ENCODE peak calls at places on chromosomes 11 and 22, in six cellular contexts. One of them, this sample, is unnamed.

GRCh38 chr11:19976281-19976941 is 183.9 kb downstream of the DBX1 start:
- DNase-seq in HFFc6: no peak
- DNase-seq in endothelial cell: no peak
- DNase-seq in CD8-positive, alpha-beta T cell: no peak
- DNase-seq in dorsolateral prefrontal cortex: no peak
- DNase-seq in breast epithelium: no peak
- DNase-seq in this sample: no peak

GRCh38 chr22:49087716-49088660 is 739.7 kb downstream of the BRD1 start:
- DNase-seq in HFFc6: no peak
- DNase-seq in endothelial cell: no peak
- DNase-seq in CD8-positive, alpha-beta T cell: no peak
- DNase-seq in dorsolateral prefrontal cortex: no peak
- DNase-seq in breast epithelium: no peak
- DNase-seq in this sample: no peak

GRCh38 chr11:66473608-66474525 is 6.4 kb upstream of the DPP3 start:
- DNase-seq in HFFc6: no peak
- DNase-seq in endothelial cell: no peak
- DNase-seq in CD8-positive, alpha-beta T cell: no peak
- DNase-seq in dorsolateral prefrontal cortex: no peak
- DNase-seq in breast epithelium: no peak
- DNase-seq in this sample: no peak

GRCh38 chr11:46382644-46383403 is 1.4 kb downstream of the MDK start:
- DNase-seq in HFFc6: peak; percentile 32
- DNase-seq in endothelial cell: peak; percentile 68
- DNase-seq in CD8-positive, alpha-beta T cell: no peak
- DNase-seq in dorsolateral prefrontal cortex: no peak
- DNase-seq in breast epithelium: no peak
- DNase-seq in this sample: no peak

GRCh38 chr11:4467811-4468606 is 14.4 kb upstream of the OR52K1 start:
- DNase-seq in HFFc6: no peak
- DNase-seq in endothelial cell: no peak
- DNase-seq in CD8-positive, alpha-beta T cell: no peak
- DNase-seq in dorsolateral prefrontal cortex: no peak
- DNase-seq in breast epithelium: no peak
- DNase-seq in this sample: no peak

GRCh38 chr11:24386551-24387404 is 110.1 kb upstream of the LUZP2 start:
- DNase-seq in HFFc6: peak; percentile 25
- DNase-seq in endothelial cell: peak; percentile 8
- DNase-seq in CD8-positive, alpha-beta T cell: no peak
- DNase-seq in dorsolateral prefrontal cortex: no peak
- DNase-seq in breast epithelium: no peak
- DNase-seq in this sample: no peak

GRCh38 chr22:32546935-32547334 is 72.3 kb downstream of the FBXO7 start:
- DNase-seq in HFFc6: no peak
- DNase-seq in endothelial cell: no peak
- DNase-seq in CD8-positive, alpha-beta T cell: no peak
- DNase-seq in dorsolateral prefrontal cortex: no peak
- DNase-seq in breast epithelium: no peak
- DNase-seq in this sample: no peak

GRCh38 chr11:57260937-57261783 is 24.1 kb upstream of the APLNR start:
- DNase-seq in HFFc6: no peak
- DNase-seq in endothelial cell: no peak
- DNase-seq in CD8-positive, alpha-beta T cell: no peak
- DNase-seq in dorsolateral prefrontal cortex: no peak
- DNase-seq in breast epithelium: no peak
- DNase-seq in this sample: no peak

GRCh38 chr11:1760351-1761109 is 3.2 kb downstream of the CTSD start:
- DNase-seq in HFFc6: peak; percentile 67
- DNase-seq in endothelial cell: no peak
- DNase-seq in CD8-positive, alpha-beta T cell: no peak
- DNase-seq in dorsolateral prefrontal cortex: peak; percentile 94
- DNase-seq in breast epithelium: no peak
- DNase-seq in this sample: no peak

GRCh38 chr22:50444663-50445062 is 30.2 kb downstream of the SBF1 start:
- DNase-seq in HFFc6: peak; percentile 73
- DNase-seq in endothelial cell: no peak
- DNase-seq in CD8-positive, alpha-beta T cell: no peak
- DNase-seq in dorsolateral prefrontal cortex: no peak
- DNase-seq in breast epithelium: no peak
- DNase-seq in this sample: no peak

GRCh38 chr22:41524809-41525449 is 19.3 kb downstream of the POLR3H start:
- DNase-seq in HFFc6: no peak
- DNase-seq in endothelial cell: no peak
- DNase-seq in CD8-positive, alpha-beta T cell: peak; percentile 52
- DNase-seq in dorsolateral prefrontal cortex: no peak
- DNase-seq in breast epithelium: no peak
- DNase-seq in this sample: no peak

GRCh38 chr11:31807791-31808074 is 3.4 kb downstream of the PAX6 start:
- DNase-seq in HFFc6: no peak
- DNase-seq in endothelial cell: no peak
- DNase-seq in CD8-positive, alpha-beta T cell: no peak
- DNase-seq in dorsolateral prefrontal cortex: no peak
- DNase-seq in breast epithelium: no peak
- DNase-seq in this sample: no peak

GRCh38 chr11:115678942-115679341 is 174.7 kb upstream of the CADM1 start:
- DNase-seq in HFFc6: no peak
- DNase-seq in endothelial cell: peak; percentile 53
- DNase-seq in CD8-positive, alpha-beta T cell: no peak
- DNase-seq in dorsolateral prefrontal cortex: no peak
- DNase-seq in breast epithelium: no peak
- DNase-seq in this sample: no peak

GRCh38 chr11:116598556-116598955 is 174.2 kb downstream of the BUD13 start:
- DNase-seq in HFFc6: no peak
- DNase-seq in endothelial cell: no peak
- DNase-seq in CD8-positive, alpha-beta T cell: no peak
- DNase-seq in dorsolateral prefrontal cortex: no peak
- DNase-seq in breast epithelium: no peak
- DNase-seq in this sample: no peak

GRCh38 chr11:61173456-61173855 is 12.2 kb upstream of the VPS37C start:
- DNase-seq in HFFc6: peak; percentile 39
- DNase-seq in endothelial cell: no peak
- DNase-seq in CD8-positive, alpha-beta T cell: no peak
- DNase-seq in dorsolateral prefrontal cortex: no peak
- DNase-seq in breast epithelium: no peak
- DNase-seq in this sample: no peak

GRCh38 chr11:10918698-10919097 is 60.8 kb upstream of the ZBED5 start:
- DNase-seq in HFFc6: no peak
- DNase-seq in endothelial cell: no peak
- DNase-seq in CD8-positive, alpha-beta T cell: no peak
- DNase-seq in dorsolateral prefrontal cortex: no peak
- DNase-seq in breast epithelium: no peak
- DNase-seq in this sample: no peak

GRCh38 chr11:1302041-1302460 is 7.4 kb downstream of the TOLLIP start:
- DNase-seq in HFFc6: no peak
- DNase-seq in endothelial cell: no peak
- DNase-seq in CD8-positive, alpha-beta T cell: no peak
- DNase-seq in dorsolateral prefrontal cortex: no peak
- DNase-seq in breast epithelium: no peak
- DNase-seq in this sample: no peak

GRCh38 chr22:36938028-36938425 is 24.6 kb downstream of the CSF2RB start:
- DNase-seq in HFFc6: no peak
- DNase-seq in endothelial cell: no peak
- DNase-seq in CD8-positive, alpha-beta T cell: no peak
- DNase-seq in dorsolateral prefrontal cortex: no peak
- DNase-seq in breast epithelium: no peak
- DNase-seq in this sample: no peak

GRCh38 chr11:65013692-65014145 is 241 bp upstream of the ARL2 start:
- DNase-seq in HFFc6: peak; percentile 80
- DNase-seq in endothelial cell: peak; percentile 93
- DNase-seq in CD8-positive, alpha-beta T cell: peak; percentile 80
- DNase-seq in dorsolateral prefrontal cortex: peak; percentile 96
- DNase-seq in breast epithelium: peak; percentile 80
- DNase-seq in this sample: no peak

GRCh38 chr11:131033151-131033651 is 116.9 kb upstream of the SNX19 start:
- DNase-seq in HFFc6: peak; percentile 90
- DNase-seq in endothelial cell: no peak
- DNase-seq in CD8-positive, alpha-beta T cell: no peak
- DNase-seq in dorsolateral prefrontal cortex: peak; percentile 51
- DNase-seq in breast epithelium: no peak
- DNase-seq in this sample: no peak

GRCh38 chr11:40567392-40567791 is 892.1 kb downstream of the LRRC4C start:
- DNase-seq in HFFc6: no peak
- DNase-seq in endothelial cell: no peak
- DNase-seq in CD8-positive, alpha-beta T cell: no peak
- DNase-seq in dorsolateral prefrontal cortex: no peak
- DNase-seq in breast epithelium: no peak
- DNase-seq in this sample: no peak

GRCh38 chr22:46057206-46057605 is 80.2 kb upstream of the WNT7B start:
- DNase-seq in HFFc6: no peak
- DNase-seq in endothelial cell: no peak
- DNase-seq in CD8-positive, alpha-beta T cell: no peak
- DNase-seq in dorsolateral prefrontal cortex: peak; percentile 62
- DNase-seq in breast epithelium: peak; percentile 40
- DNase-seq in this sample: no peak

GRCh38 chr11:121082670-121083069 is 18.4 kb upstream of the TECTA start:
- DNase-seq in HFFc6: no peak
- DNase-seq in endothelial cell: peak; percentile 27
- DNase-seq in CD8-positive, alpha-beta T cell: no peak
- DNase-seq in dorsolateral prefrontal cortex: no peak
- DNase-seq in breast epithelium: no peak
- DNase-seq in this sample: peak; percentile 48

GRCh38 chr11:116342148-116342547 is 430.6 kb downstream of the BUD13 start:
- DNase-seq in HFFc6: no peak
- DNase-seq in endothelial cell: no peak
- DNase-seq in CD8-positive, alpha-beta T cell: no peak
- DNase-seq in dorsolateral prefrontal cortex: no peak
- DNase-seq in breast epithelium: no peak
- DNase-seq in this sample: no peak

GRCh38 chr11:118883368-118884071 is at the start of gene CXCR5:
- DNase-seq in HFFc6: no peak
- DNase-seq in endothelial cell: no peak
- DNase-seq in CD8-positive, alpha-beta T cell: no peak
- DNase-seq in dorsolateral prefrontal cortex: no peak
- DNase-seq in breast epithelium: no peak
- DNase-seq in this sample: no peak

GRCh38 chr22:37906364-37907008 is 389 bp downstream of the MICALL1 start:
- DNase-seq in HFFc6: no peak
- DNase-seq in endothelial cell: no peak
- DNase-seq in CD8-positive, alpha-beta T cell: peak; percentile 25
- DNase-seq in dorsolateral prefrontal cortex: no peak
- DNase-seq in breast epithelium: no peak
- DNase-seq in this sample: no peak

GRCh38 chr11:17906436-17906835 is 106.4 kb downstream of the SERGEF start:
- DNase-seq in HFFc6: no peak
- DNase-seq in endothelial cell: peak; percentile 20
- DNase-seq in CD8-positive, alpha-beta T cell: no peak
- DNase-seq in dorsolateral prefrontal cortex: peak; percentile 74
- DNase-seq in breast epithelium: no peak
- DNase-seq in this sample: peak; percentile 17

GRCh38 chr11:7245341-7245740 is 6.4 kb upstream of the SYT9 start:
- DNase-seq in HFFc6: no peak
- DNase-seq in endothelial cell: no peak
- DNase-seq in CD8-positive, alpha-beta T cell: no peak
- DNase-seq in dorsolateral prefrontal cortex: no peak
- DNase-seq in breast epithelium: no peak
- DNase-seq in this sample: no peak

GRCh38 chr11:19670030-19670761 is 42.4 kb upstream of the NAV2 start:
- DNase-seq in HFFc6: peak; percentile 44
- DNase-seq in endothelial cell: no peak
- DNase-seq in CD8-positive, alpha-beta T cell: no peak
- DNase-seq in dorsolateral prefrontal cortex: peak; percentile 68
- DNase-seq in breast epithelium: no peak
- DNase-seq in this sample: no peak

GRCh38 chr22:38760477-38761201 is 4.8 kb upstream of the SUN2 start:
- DNase-seq in HFFc6: no peak
- DNase-seq in endothelial cell: no peak
- DNase-seq in CD8-positive, alpha-beta T cell: no peak
- DNase-seq in dorsolateral prefrontal cortex: no peak
- DNase-seq in breast epithelium: no peak
- DNase-seq in this sample: no peak

GRCh38 chr11:134560066-134560465 is 148.0 kb upstream of the B3GAT1 start:
- DNase-seq in HFFc6: no peak
- DNase-seq in endothelial cell: no peak
- DNase-seq in CD8-positive, alpha-beta T cell: no peak
- DNase-seq in dorsolateral prefrontal cortex: no peak
- DNase-seq in breast epithelium: no peak
- DNase-seq in this sample: no peak

GRCh38 chr11:116738975-116739374 is 33.8 kb downstream of the BUD13 start:
- DNase-seq in HFFc6: no peak
- DNase-seq in endothelial cell: no peak
- DNase-seq in CD8-positive, alpha-beta T cell: no peak
- DNase-seq in dorsolateral prefrontal cortex: no peak
- DNase-seq in breast epithelium: no peak
- DNase-seq in this sample: no peak

GRCh38 chr11:34439521-34440258 is 956 bp downstream of the CAT start:
- DNase-seq in HFFc6: no peak
- DNase-seq in endothelial cell: no peak
- DNase-seq in CD8-positive, alpha-beta T cell: no peak
- DNase-seq in dorsolateral prefrontal cortex: no peak
- DNase-seq in breast epithelium: no peak
- DNase-seq in this sample: no peak
- TF ChIP-seq CTCF in HFFc6: no peak
- TF ChIP-seq CTCF in endothelial cell: no peak
- TF ChIP-seq CTCF in CD8-positive, alpha-beta T cell: no peak
- TF ChIP-seq CTCF in dorsolateral prefrontal cortex: no peak
- TF ChIP-seq CTCF in breast epithelium: no peak
- TF ChIP-seq CTCF in this sample: no peak

GRCh38 chr11:58509730-58510129 is 1.8 kb upstream of the OR5B21 start:
- DNase-seq in HFFc6: no peak
- DNase-seq in endothelial cell: no peak
- DNase-seq in CD8-positive, alpha-beta T cell: no peak
- DNase-seq in dorsolateral prefrontal cortex: no peak
- DNase-seq in breast epithelium: no peak
- DNase-seq in this sample: no peak

GRCh38 chr11:58508814-58509213 is 909 bp upstream of the OR5B21 start:
- DNase-seq in HFFc6: no peak
- DNase-seq in endothelial cell: no peak
- DNase-seq in CD8-positive, alpha-beta T cell: no peak
- DNase-seq in dorsolateral prefrontal cortex: no peak
- DNase-seq in breast epithelium: no peak
- DNase-seq in this sample: no peak

GRCh38 chr11:58508005-58508404 is at the start of gene OR5B21:
- DNase-seq in HFFc6: no peak
- DNase-seq in endothelial cell: no peak
- DNase-seq in CD8-positive, alpha-beta T cell: no peak
- DNase-seq in dorsolateral prefrontal cortex: no peak
- DNase-seq in breast epithelium: no peak
- DNase-seq in this sample: no peak

GRCh38 chr11:58513747-58514367 is 6.0 kb upstream of the OR5B21 start:
- DNase-seq in HFFc6: peak; percentile 59
- DNase-seq in endothelial cell: peak; percentile 62
- DNase-seq in CD8-positive, alpha-beta T cell: no peak
- DNase-seq in dorsolateral prefrontal cortex: no peak
- DNase-seq in breast epithelium: no peak
- DNase-seq in this sample: peak; percentile 32
- TF ChIP-seq CTCF in HFFc6: peak; percentile 84
- TF ChIP-seq CTCF in endothelial cell: peak; percentile 51
- TF ChIP-seq CTCF in CD8-positive, alpha-beta T cell: peak; percentile 45
- TF ChIP-seq CTCF in dorsolateral prefrontal cortex: peak; percentile 78
- TF ChIP-seq CTCF in breast epithelium: peak; percentile 62
- TF ChIP-seq CTCF in this sample: peak; percentile 78

GRCh38 chr11:79159657-79160450 is 281.0 kb downstream of the TENM4 start:
- DNase-seq in HFFc6: no peak
- DNase-seq in endothelial cell: no peak
- DNase-seq in CD8-positive, alpha-beta T cell: no peak
- DNase-seq in dorsolateral prefrontal cortex: no peak
- DNase-seq in breast epithelium: no peak
- DNase-seq in this sample: no peak
- TF ChIP-seq CTCF in HFFc6: peak; percentile 72
- TF ChIP-seq CTCF in endothelial cell: peak; percentile 39
- TF ChIP-seq CTCF in CD8-positive, alpha-beta T cell: no peak
- TF ChIP-seq CTCF in dorsolateral prefrontal cortex: peak; percentile 32
- TF ChIP-seq CTCF in breast epithelium: no peak
- TF ChIP-seq CTCF in this sample: peak; percentile 42

GRCh38 chr11:45211732-45212131 is 65.3 kb downstream of the PRDM11 start:
- DNase-seq in HFFc6: peak; percentile 2
- DNase-seq in endothelial cell: no peak
- DNase-seq in CD8-positive, alpha-beta T cell: no peak
- DNase-seq in dorsolateral prefrontal cortex: no peak
- DNase-seq in breast epithelium: no peak
- DNase-seq in this sample: no peak
- TF ChIP-seq CTCF in HFFc6: peak; percentile 47
- TF ChIP-seq CTCF in endothelial cell: no peak
- TF ChIP-seq CTCF in CD8-positive, alpha-beta T cell: no peak
- TF ChIP-seq CTCF in dorsolateral prefrontal cortex: no peak
- TF ChIP-seq CTCF in breast epithelium: no peak
- TF ChIP-seq CTCF in this sample: no peak

This sample was measured in progenitor cell of endocrine pancreas.